ENCODE peak calls at places on chromosomes 7 and 10, in four cellular contexts. One of them, this sample, is unnamed.

GRCh38 chr7:86793129-86793528 is 149.4 kb downstream of the GRM3 start:
- DNase-seq in HepG2: no peak
- DNase-seq in tibial nerve: no peak
- DNase-seq in psoas muscle: no peak
- DNase-seq in this sample: no peak

GRCh38 chr7:38186593-38187314 is 8.7 kb downstream of the STARD3NL start:
- DNase-seq in HepG2: no peak
- DNase-seq in tibial nerve: no peak
- DNase-seq in psoas muscle: no peak
- DNase-seq in this sample: no peak

GRCh38 chr7:99679400-99680191 is at the start of gene CYP3A5:
- DNase-seq in HepG2: no peak
- DNase-seq in tibial nerve: no peak
- DNase-seq in psoas muscle: peak; percentile 70
- DNase-seq in this sample: no peak

GRCh38 chr7:150453892-150454291 is 3.5 kb downstream of the GIMAP8 start:
- DNase-seq in HepG2: no peak
- DNase-seq in tibial nerve: no peak
- DNase-seq in psoas muscle: no peak
- DNase-seq in this sample: no peak

GRCh38 chr10:79081353-79082034 is 12.7 kb downstream of the ZMIZ1 start:
- DNase-seq in HepG2: no peak
- DNase-seq in tibial nerve: no peak
- DNase-seq in psoas muscle: peak; percentile 92
- DNase-seq in this sample: no peak

GRCh38 chr7:114409750-114410149 is 4.9 kb upstream of the FOXP2 start:
- DNase-seq in HepG2: no peak
- DNase-seq in tibial nerve: no peak
- DNase-seq in psoas muscle: no peak
- DNase-seq in this sample: no peak

GRCh38 chr10:22253578-22253882 is 35.7 kb upstream of the EBLN1 start:
- DNase-seq in HepG2: no peak
- DNase-seq in tibial nerve: peak; percentile 35
- DNase-seq in psoas muscle: peak; percentile 71
- DNase-seq in this sample: peak; percentile 70

GRCh38 chr10:52229271-52229931 is 84.7 kb upstream of the DKK1 start:
- DNase-seq in HepG2: no peak
- DNase-seq in tibial nerve: no peak
- DNase-seq in psoas muscle: no peak
- DNase-seq in this sample: no peak

GRCh38 chr7:132577206-132578049 is 1.2 kb upstream of the PLXNA4 start:
- DNase-seq in HepG2: no peak
- DNase-seq in tibial nerve: peak; percentile 42
- DNase-seq in psoas muscle: peak; percentile 80
- DNase-seq in this sample: peak; percentile 55

GRCh38 chr10:89283174-89283987 is 18.5 kb upstream of the IFIT2 start:
- DNase-seq in HepG2: no peak
- DNase-seq in tibial nerve: no peak
- DNase-seq in psoas muscle: no peak
- DNase-seq in this sample: no peak

GRCh38 chr7:137242616-137243015 is 100.9 kb downstream of the PTN start:
- DNase-seq in HepG2: no peak
- DNase-seq in tibial nerve: no peak
- DNase-seq in psoas muscle: no peak
- DNase-seq in this sample: no peak

GRCh38 chr10:52879651-52880050 is 107.1 kb upstream of the MBL2 start:
- DNase-seq in HepG2: no peak
- DNase-seq in tibial nerve: no peak
- DNase-seq in psoas muscle: no peak
- DNase-seq in this sample: no peak

GRCh38 chr10:132610071-132610701 is 72.6 kb downstream of the INPP5A start:
- DNase-seq in HepG2: no peak
- DNase-seq in tibial nerve: no peak
- DNase-seq in psoas muscle: no peak
- DNase-seq in this sample: no peak

GRCh38 chr7:155237297-155237696 is 60.4 kb upstream of the INSIG1 start:
- DNase-seq in HepG2: no peak
- DNase-seq in tibial nerve: no peak
- DNase-seq in psoas muscle: no peak
- DNase-seq in this sample: no peak

GRCh38 chr10:33772370-33773331 is 438.2 kb upstream of the NRP1 start:
- DNase-seq in HepG2: no peak
- DNase-seq in tibial nerve: no peak
- DNase-seq in psoas muscle: peak; percentile 52
- DNase-seq in this sample: no peak

GRCh38 chr7:132504071-132504470 is 72.2 kb downstream of the PLXNA4 start:
- DNase-seq in HepG2: no peak
- DNase-seq in tibial nerve: no peak
- DNase-seq in psoas muscle: no peak
- DNase-seq in this sample: no peak

GRCh38 chr7:101066141-101066857 is 19.0 kb upstream of the TRIM56 start:
- DNase-seq in HepG2: no peak
- DNase-seq in tibial nerve: no peak
- DNase-seq in psoas muscle: no peak
- DNase-seq in this sample: no peak

GRCh38 chr7:114084381-114085312 is 165.8 kb upstream of the PPP1R3A start:
- DNase-seq in HepG2: no peak
- DNase-seq in tibial nerve: peak; percentile 16
- DNase-seq in psoas muscle: peak; percentile 78
- DNase-seq in this sample: no peak

GRCh38 chr7:47942132-47942531 is 6.1 kb downstream of the PKD1L1 start:
- DNase-seq in HepG2: no peak
- DNase-seq in tibial nerve: no peak
- DNase-seq in psoas muscle: no peak
- DNase-seq in this sample: no peak

GRCh38 chr7:16587785-16588184 is 57.8 kb downstream of the ANKMY2 start:
- DNase-seq in HepG2: no peak
- DNase-seq in tibial nerve: no peak
- DNase-seq in psoas muscle: peak; percentile 26
- DNase-seq in this sample: no peak

GRCh38 chr10:121823993-121824463 is 103.8 kb downstream of the ATE1 start:
- DNase-seq in HepG2: peak; percentile 44
- DNase-seq in tibial nerve: no peak
- DNase-seq in psoas muscle: no peak
- DNase-seq in this sample: no peak

GRCh38 chr7:22447759-22448158 is 52.2 kb downstream of the STEAP1B start:
- DNase-seq in HepG2: no peak
- DNase-seq in tibial nerve: no peak
- DNase-seq in psoas muscle: no peak
- DNase-seq in this sample: no peak

GRCh38 chr10:79104264-79104954 is 35.6 kb downstream of the ZMIZ1 start:
- DNase-seq in HepG2: no peak
- DNase-seq in tibial nerve: peak; percentile 57
- DNase-seq in psoas muscle: peak; percentile 78
- DNase-seq in this sample: peak; percentile 62

GRCh38 chr10:58734116-58734515 is 221.4 kb downstream of the BICC1 start:
- DNase-seq in HepG2: no peak
- DNase-seq in tibial nerve: no peak
- DNase-seq in psoas muscle: no peak
- DNase-seq in this sample: no peak

GRCh38 chr7:64849250-64849923 is 53.7 kb upstream of the ZNF273 start:
- DNase-seq in HepG2: no peak
- DNase-seq in tibial nerve: no peak
- DNase-seq in psoas muscle: peak; percentile 70
- DNase-seq in this sample: no peak

DNA sequence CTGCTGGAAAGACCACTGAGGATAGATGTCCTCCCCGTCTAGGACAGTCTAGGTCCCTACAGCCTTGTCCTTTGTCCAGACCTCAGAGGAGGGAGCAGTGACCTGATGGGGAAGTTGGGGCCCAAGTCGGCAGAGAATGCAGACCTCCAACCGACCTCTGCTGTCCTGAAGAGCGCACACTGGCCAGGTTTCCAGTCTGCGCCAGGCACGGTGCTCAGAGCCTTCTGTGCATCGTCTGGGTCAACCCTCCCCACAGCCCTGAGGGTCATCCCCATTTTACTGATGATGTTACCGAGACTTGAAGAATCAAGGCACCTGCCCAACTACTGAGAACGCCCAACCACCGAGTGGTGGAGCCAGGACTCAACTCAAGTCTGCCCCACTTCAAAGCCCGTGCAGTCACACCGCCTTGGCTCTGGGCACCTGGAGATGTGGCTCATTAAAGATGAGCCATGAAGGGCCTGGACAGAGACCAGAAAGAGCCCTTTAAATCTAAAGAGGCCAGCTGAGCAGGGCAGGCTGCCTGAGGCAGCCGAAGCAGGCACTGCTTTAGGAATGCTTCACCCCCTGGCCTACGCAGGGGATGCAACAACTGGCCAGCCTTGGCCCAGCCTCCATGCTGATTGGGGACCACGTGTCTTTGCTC is 4.4 kb downstream of the ITPRIP start:
- DNase-seq in HepG2: no peak
- DNase-seq in tibial nerve: no peak
- DNase-seq in psoas muscle: no peak
- DNase-seq in this sample: peak; percentile 51
- H3K27ac ChIP-seq in HepG2: no peak overlapping the region
- H3K27ac ChIP-seq in tibial nerve: peak overlapping the region; percentile 98
- H3K27ac ChIP-seq in psoas muscle: peak overlapping the region; percentile 57
- H3K27ac ChIP-seq in this sample: peak overlapping the region; percentile 89

DNA sequence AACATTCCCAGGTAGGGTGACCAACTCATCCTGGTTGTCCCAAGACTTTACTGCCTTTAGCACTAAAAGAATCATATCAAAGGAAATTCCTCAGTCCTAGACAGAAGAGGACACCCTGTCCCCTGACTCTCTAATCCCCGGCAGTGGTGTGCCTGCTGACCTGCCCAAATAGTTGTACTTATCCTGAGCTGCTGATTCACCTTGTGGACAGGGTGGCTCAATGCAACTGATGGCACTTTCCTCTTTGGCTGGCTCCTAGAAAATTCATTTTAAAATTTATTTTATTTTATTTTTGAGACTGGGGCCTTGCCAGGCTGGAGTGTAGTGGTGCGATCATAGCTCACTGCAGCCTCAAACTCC is 111.7 kb downstream of the JCAD start:
- DNase-seq in HepG2: no peak
- DNase-seq in tibial nerve: no peak
- DNase-seq in psoas muscle: peak; percentile 76
- DNase-seq in this sample: no peak
- TF ChIP-seq CTCF in HepG2: no peak
- TF ChIP-seq CTCF in tibial nerve: no peak
- TF ChIP-seq CTCF in psoas muscle: no peak
- TF ChIP-seq CTCF in this sample: peak; percentile 13

GRCh38 chr10:94320285-94320914 is 42.3 kb downstream of the NOC3L start:
- DNase-seq in HepG2: peak; percentile 53
- DNase-seq in tibial nerve: peak; percentile 61
- DNase-seq in psoas muscle: peak; percentile 71
- DNase-seq in this sample: peak; percentile 70

GRCh38 chr10:94328613-94329012 is 34.1 kb downstream of the NOC3L start:
- DNase-seq in HepG2: no peak
- DNase-seq in tibial nerve: no peak
- DNase-seq in psoas muscle: no peak
- DNase-seq in this sample: no peak

GRCh38 chr10:94327649-94328048 is 35.1 kb downstream of the NOC3L start:
- DNase-seq in HepG2: no peak
- DNase-seq in tibial nerve: no peak
- DNase-seq in psoas muscle: no peak
- DNase-seq in this sample: no peak

DNA sequence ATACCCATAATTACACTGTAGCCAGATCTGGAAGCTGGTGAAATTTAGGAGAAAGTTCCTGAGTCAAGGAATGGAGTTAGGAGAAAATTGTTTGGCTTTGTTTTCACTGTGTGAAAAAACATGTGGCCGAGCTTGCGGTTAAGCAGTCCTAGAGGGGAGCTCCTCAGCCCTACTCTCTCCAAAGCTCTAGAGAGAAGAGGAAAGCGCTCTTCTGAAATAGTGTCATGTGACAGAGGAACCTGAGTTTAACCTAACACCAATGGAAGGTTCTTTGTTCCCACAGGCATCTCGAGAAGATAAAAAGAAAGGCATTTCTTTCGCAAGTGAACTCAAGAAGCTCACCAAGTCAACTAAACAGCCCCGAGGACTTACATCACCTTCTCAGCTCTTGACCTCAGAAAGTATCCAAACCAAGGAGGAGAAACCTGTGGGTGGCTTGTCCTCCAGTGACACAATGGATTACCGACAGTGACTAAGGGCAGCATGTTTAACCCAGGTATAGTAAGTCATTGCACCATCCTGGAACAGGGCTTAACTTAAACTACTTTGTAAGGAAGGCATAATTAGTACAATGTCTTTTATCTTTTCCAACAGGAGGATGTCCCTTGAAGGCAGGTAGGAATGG is 38.0 kb downstream of the NOC3L start:
- DNase-seq in HepG2: no peak
- DNase-seq in tibial nerve: no peak
- DNase-seq in psoas muscle: no peak
- DNase-seq in this sample: no peak
- H3K27ac ChIP-seq in HepG2: no peak overlapping the region
- H3K27ac ChIP-seq in tibial nerve: no peak overlapping the region
- H3K27ac ChIP-seq in psoas muscle: no peak overlapping the region
- H3K27ac ChIP-seq in this sample: no peak overlapping the region

GRCh38 chr10:84214612-84215235 is 10.6 kb downstream of the LRIT2 start:
- DNase-seq in HepG2: peak; percentile 24
- DNase-seq in tibial nerve: no peak
- DNase-seq in psoas muscle: no peak
- DNase-seq in this sample: peak; percentile 15
- TF ChIP-seq CTCF in HepG2: peak; percentile 42
- TF ChIP-seq CTCF in tibial nerve: no peak
- TF ChIP-seq CTCF in psoas muscle: no peak
- TF ChIP-seq CTCF in this sample: no peak

GRCh38 chr10:60042959-60043358 is 136.6 kb upstream of the CCDC6 start:
- DNase-seq in HepG2: no peak
- DNase-seq in tibial nerve: no peak
- DNase-seq in psoas muscle: no peak
- DNase-seq in this sample: no peak
- H3K27ac ChIP-seq in HepG2: no peak overlapping the region
- H3K27ac ChIP-seq in tibial nerve: no peak overlapping the region
- H3K27ac ChIP-seq in psoas muscle: no peak overlapping the region
- H3K27ac ChIP-seq in this sample: peak overlapping the region; percentile 66

GRCh38 chr10:24418532-24418931 is 209.6 kb downstream of the KIAA1217 start:
- DNase-seq in HepG2: no peak
- DNase-seq in tibial nerve: no peak
- DNase-seq in psoas muscle: no peak
- DNase-seq in this sample: no peak
- TF ChIP-seq CTCF in HepG2: no peak
- TF ChIP-seq CTCF in tibial nerve: no peak
- TF ChIP-seq CTCF in psoas muscle: no peak
- TF ChIP-seq CTCF in this sample: no peak

GRCh38 chr7:139106959-139107358 is 2.6 kb downstream of the ZC3HAV1 start:
- DNase-seq in HepG2: no peak
- DNase-seq in tibial nerve: no peak
- DNase-seq in psoas muscle: no peak
- DNase-seq in this sample: no peak

GRCh38 chr7:139105037-139105382 is 4.5 kb downstream of the ZC3HAV1 start:
- DNase-seq in HepG2: no peak
- DNase-seq in tibial nerve: no peak
- DNase-seq in psoas muscle: no peak
- DNase-seq in this sample: no peak

GRCh38 chr7:139108256-139109187 is 998 bp downstream of the ZC3HAV1 start:
- DNase-seq in HepG2: no peak
- DNase-seq in tibial nerve: no peak
- DNase-seq in psoas muscle: no peak
- DNase-seq in this sample: peak; percentile 68

GRCh38 chr7:139099181-139099947 is 10.2 kb downstream of the ZC3HAV1 start:
- DNase-seq in HepG2: no peak
- DNase-seq in tibial nerve: no peak
- DNase-seq in psoas muscle: no peak
- DNase-seq in this sample: no peak

GRCh38 chr7:139103057-139103820 is 6.3 kb downstream of the ZC3HAV1 start:
- DNase-seq in HepG2: no peak
- DNase-seq in tibial nerve: no peak
- DNase-seq in psoas muscle: no peak
- DNase-seq in this sample: no peak
- H3K27ac ChIP-seq in HepG2: peak overlapping the region; percentile 4
- H3K27ac ChIP-seq in tibial nerve: peak overlapping the region; percentile 38
- H3K27ac ChIP-seq in psoas muscle: no peak overlapping the region
- H3K27ac ChIP-seq in this sample: no peak overlapping the region